ENCODE peak calls at places on chromosome 21, in ten cellular contexts. R is pancreas; A is ovary; D is CD8-positive, alpha-beta T cell; M is tibial artery; B is PC-9; V is endodermal cell; O is CD4-positive, alpha-beta T cell; C is heart left ventricle; I is left lung. H is an unnamed sample.

GRCh38 chr21:31236528-31236927 is 107.5 kb downstream of the TIAM1 start:
- DNase-seq in D (no peak), M (no peak), B (no peak), R (no peak), A (no peak), C (no peak), V (no peak), O (no peak), I (no peak), H (no peak)

GRCh38 chr21:32499249-32500055 is 85.9 kb downstream of the TCP10L start:
- DNase-seq in I (no peak), A (no peak), V (no peak), B (no peak), M (no peak), O (no peak), R (no peak), D (no peak), C (no peak), H (no peak)

GRCh38 chr21:37575536-37576083 is 209.0 kb downstream of the DYRK1A start:
- DNase-seq in M (no peak), R (no peak), V (peak; percentile 37), D (no peak), I (no peak), C (no peak), A (no peak), O (no peak), B (no peak), H (no peak)

GRCh38 chr21:46597031-46597430 is 7.9 kb downstream of the S100B start:
- DNase-seq in M (no peak), I (no peak), B (no peak), R (no peak), V (peak; percentile 31), C (no peak), O (no peak), D (no peak), A (no peak), H (no peak)

GRCh38 chr21:28633803-28634572 is 358.7 kb downstream of the LTN1 start:
- DNase-seq in I (no peak), A (no peak), V (no peak), D (no peak), B (no peak), O (no peak), C (peak; percentile 64), R (no peak), M (peak; percentile 45), H (peak; percentile 42)

GRCh38 chr21:38716942-38717341 is 88.8 kb upstream of the ETS2 start:
- DNase-seq in O (no peak), B (no peak), M (no peak), A (no peak), R (no peak), D (no peak), V (no peak), C (no peak), I (no peak), H (no peak)

GRCh38 chr21:25750085-25750484 is 15.3 kb downstream of the GABPA start:
- DNase-seq in O (no peak), D (no peak), I (no peak), R (no peak), V (no peak), A (no peak), C (no peak), M (no peak), B (no peak), H (no peak)

GRCh38 chr21:39022901-39023693 is 160.2 kb downstream of the PSMG1 start:
- DNase-seq in R (peak; percentile 51), M (no peak), B (no peak), I (no peak), O (no peak), D (no peak), C (peak; percentile 83), V (peak; percentile 72), A (peak; percentile 79), H (no peak)

GRCh38 chr21:37337831-37338230 is 28.7 kb upstream of the DYRK1A start:
- DNase-seq in R (no peak), I (no peak), D (no peak), B (no peak), A (no peak), V (no peak), C (no peak), M (no peak), O (no peak), H (no peak)

GRCh38 chr21:34865922-34866271 is 183.2 kb downstream of the RUNX1 start:
- DNase-seq in I (no peak), A (no peak), O (no peak), B (peak; percentile 89), D (no peak), R (no peak), V (peak; percentile 87), M (no peak), C (no peak), H (no peak)
- H3K27ac ChIP-seq in I (peak overlapping the region; percentile 58), A (no peak overlapping the region), O (no peak overlapping the region), B (peak overlapping the region; percentile 88), D (no peak overlapping the region), R (no peak overlapping the region), V (no peak overlapping the region), M (no peak overlapping the region), C (no peak overlapping the region), H (peak overlapping the region; percentile 98)

GRCh38 chr21:42009018-42009830 is 936 bp downstream of the ZBTB21 start:
- DNase-seq in O (peak; percentile 15), A (peak; percentile 56), D (peak; percentile 77), C (peak; percentile 59), B (peak; percentile 53), I (peak; percentile 65), M (peak; percentile 38), V (peak; percentile 78), R (peak; percentile 51), H (peak; percentile 17)
- TF ChIP-seq CTCF in O (peak; percentile 27), A (peak; percentile 32), D (no peak), C (peak; percentile 11), B (no peak), I (no peak), M (peak; percentile 11), V (peak; percentile 46), R (no peak), H (peak; percentile 7)

GRCh38 chr21:45294509-45295291 is 7.0 kb upstream of the POFUT2 start:
- DNase-seq in D (peak; percentile 49), M (peak; percentile 88), A (peak; percentile 97), R (no peak), V (peak; percentile 83), C (peak; percentile 90), I (peak; percentile 81), O (no peak), B (no peak), H (no peak)
- H3K27ac ChIP-seq in D (no peak overlapping the region), M (peak overlapping the region; percentile 98), A (peak overlapping the region; percentile 95), R (peak overlapping the region; percentile 60), V (peak overlapping the region; percentile 42), C (peak overlapping the region; percentile 95), I (peak overlapping the region; percentile 83), O (no peak overlapping the region), B (no peak overlapping the region), H (no peak overlapping the region)

GRCh38 chr21:41043008-41043407 is 125.0 kb upstream of the BACE2 start:
- DNase-seq in O (no peak), V (no peak), A (no peak), C (no peak), B (no peak), I (no peak), D (no peak), M (no peak), R (no peak), H (no peak)

GRCh38 chr21:41048141-41048540 is 119.8 kb upstream of the BACE2 start:
- DNase-seq in D (no peak), C (no peak), O (no peak), V (no peak), A (no peak), M (no peak), I (no peak), B (no peak), R (no peak), H (no peak)

GRCh38 chr21:41048636-41049035 is 119.3 kb upstream of the BACE2 start:
- DNase-seq in D (no peak), B (no peak), A (no peak), I (no peak), R (no peak), O (no peak), M (no peak), V (no peak), C (no peak), H (no peak)

GRCh38 chr21:41045534-41046268 is 122.3 kb upstream of the BACE2 start:
- DNase-seq in V (peak; percentile 85), D (no peak), B (no peak), A (no peak), O (no peak), C (no peak), R (peak; percentile 35), I (no peak), M (no peak), H (no peak)
- TF ChIP-seq CTCF in V (peak; percentile 80), D (no peak), B (peak; percentile 28), A (no peak), O (no peak), C (peak; percentile 33), R (no peak), I (peak; percentile 40), M (no peak), H (peak; percentile 8)

DNA sequence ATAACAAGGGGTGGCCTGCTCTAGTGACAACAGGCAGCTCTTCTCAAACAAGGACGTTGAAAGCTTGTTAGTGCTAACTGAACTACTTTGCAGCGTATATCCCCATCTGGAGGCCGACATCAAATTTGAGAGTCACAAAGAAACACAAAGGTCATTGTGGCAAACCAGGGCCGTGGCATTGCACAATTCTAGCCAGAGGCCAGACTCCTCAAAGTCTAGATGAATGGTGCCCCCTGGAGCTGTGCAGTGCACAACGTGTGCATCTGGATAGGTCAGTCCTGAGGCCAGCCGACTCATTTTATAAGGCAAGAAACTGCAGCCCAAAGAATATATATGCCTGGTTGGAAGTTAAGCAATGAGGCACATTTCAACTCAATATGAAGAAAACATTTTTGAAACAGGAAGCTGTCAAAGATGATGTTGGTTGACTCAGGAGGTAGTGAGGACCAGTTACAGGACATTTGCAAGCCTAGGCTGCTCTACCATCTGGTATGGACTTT is 459.3 kb upstream of the RUNX1 start:
- DNase-seq in M (peak; percentile 81), R (peak; percentile 19), B (peak; percentile 85), O (no peak), A (no peak), C (peak; percentile 57), I (peak; percentile 85), D (no peak), V (peak; percentile 66), H (no peak)
- H3K27ac ChIP-seq in M (no peak overlapping the region), R (no peak overlapping the region), B (no peak overlapping the region), O (no peak overlapping the region), A (no peak overlapping the region), C (no peak overlapping the region), I (peak overlapping the region; percentile 86), D (no peak overlapping the region), V (no peak overlapping the region), H (no peak overlapping the region)

DNA sequence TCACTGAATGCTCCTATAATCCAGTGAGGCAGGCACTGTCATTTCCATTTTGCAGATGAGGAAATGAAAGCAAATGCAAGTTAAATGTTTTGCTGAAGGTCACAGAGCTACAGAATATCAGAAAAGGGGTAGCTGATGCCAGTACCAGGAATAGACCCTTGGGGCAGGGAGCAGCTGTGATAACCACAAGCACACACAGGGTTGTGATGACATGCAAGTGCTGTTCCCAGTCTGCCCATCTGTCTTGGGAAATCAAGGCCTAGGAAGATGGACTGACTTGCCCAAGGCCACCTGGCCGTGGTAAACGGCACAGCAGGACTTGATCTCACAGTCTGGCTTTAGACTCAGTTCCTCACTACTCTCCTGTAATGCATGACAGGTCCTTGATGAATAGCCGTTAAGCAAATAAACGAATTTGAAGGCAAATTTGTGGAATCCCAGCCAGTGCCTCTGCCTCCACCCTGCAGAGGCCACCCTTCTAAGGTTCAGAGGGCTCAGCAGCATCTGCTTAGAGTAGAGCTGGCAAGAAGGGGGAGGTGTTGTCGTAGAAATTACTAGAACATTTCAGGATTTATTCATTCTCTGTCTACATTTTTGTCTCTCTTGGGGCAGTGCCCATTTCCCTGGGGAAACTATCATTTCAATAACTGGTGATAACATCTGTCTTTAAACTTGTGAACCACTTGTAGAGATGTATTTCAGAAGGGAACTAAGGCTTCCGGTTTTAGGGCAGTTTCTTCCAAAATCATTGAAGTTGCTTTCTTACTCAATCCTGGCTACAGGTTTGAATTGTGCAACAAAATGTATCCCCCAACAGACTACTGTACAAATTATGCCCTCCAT is 53.2 kb upstream of the MRPS6 start:
- DNase-seq in A (no peak), V (no peak), B (no peak), M (no peak), R (no peak), C (no peak), I (no peak), O (no peak), D (no peak), H (no peak)
- TF ChIP-seq CTCF in A (no peak), V (peak; percentile 31), B (no peak), M (no peak), R (no peak), C (no peak), I (no peak), O (no peak), D (no peak), H (no peak)